ENCODE peak calls at places on chromosomes 13 and 19, in four cellular contexts. K is H1, E is GM12878, Z is K562. S is an unnamed sample.

GRCh38 chr13:109720758-109721184 is 65.6 kb downstream of the IRS2 start:
- DNase-seq in E (no peak), Z (no peak), K (no peak), S (peak; percentile 35)

GRCh38 chr13:90427322-90428272 is 919.9 kb upstream of the MIR17HG start:
- DNase-seq in Z (no peak), K (no peak), E (no peak), S (no peak)

GRCh38 chr19:2186071-2186846 is 22.5 kb downstream of the DOT1L start:
- DNase-seq in Z (no peak), K (no peak), E (no peak), S (no peak)

GRCh38 chr19:13987101-13987890 is 18.8 kb downstream of the RFX1 start:
- DNase-seq in E (no peak), Z (no peak), K (no peak), S (no peak)

GRCh38 chr13:36086117-36086516 is 45.1 kb downstream of the DCLK1 start:
- DNase-seq in K (no peak), Z (no peak), E (no peak), S (no peak)

GRCh38 chr13:95235199-95235726 is 66.0 kb downstream of the ABCC4 start:
- DNase-seq in K (no peak), E (no peak), Z (no peak), S (no peak)

GRCh38 chr13:109790951-109791605 is 4.7 kb upstream of the IRS2 start:
- DNase-seq in E (no peak), K (no peak), Z (no peak), S (peak; percentile 22)

GRCh38 chr13:108702171-108702570 is 72.8 kb downstream of the MYO16 start:
- DNase-seq in Z (no peak), K (no peak), E (no peak), S (no peak)

GRCh38 chr19:5929646-5930045 is 15.6 kb downstream of the CAPS start:
- DNase-seq in K (no peak), E (no peak), Z (peak; percentile 42), S (no peak)

GRCh38 chr19:33841685-33842084 is 45.0 kb downstream of the KCTD15 start:
- DNase-seq in K (no peak), Z (no peak), E (no peak), S (no peak)

GRCh38 chr19:15180451-15181390 is 20.1 kb downstream of the NOTCH3 start:
- DNase-seq in E (no peak), Z (peak; percentile 90), K (peak; percentile 81), S (peak; percentile 37)

GRCh38 chr13:113628291-113629270 is 29.4 kb downstream of the ATP4B start:
- DNase-seq in K (no peak), E (no peak), Z (no peak), S (no peak)

GRCh38 chr13:65744761-65745160 is 1485.4 kb downstream of the PCDH9 start:
- DNase-seq in K (no peak), Z (no peak), E (no peak), S (no peak)

GRCh38 chr19:964761-965694 is 19.1 kb upstream of the WDR18 start:
- DNase-seq in K (no peak), E (no peak), Z (no peak), S (no peak)
- TF ChIP-seq CBX5 in K (no peak), E (no peak), Z (no peak), S (no peak)

DNA sequence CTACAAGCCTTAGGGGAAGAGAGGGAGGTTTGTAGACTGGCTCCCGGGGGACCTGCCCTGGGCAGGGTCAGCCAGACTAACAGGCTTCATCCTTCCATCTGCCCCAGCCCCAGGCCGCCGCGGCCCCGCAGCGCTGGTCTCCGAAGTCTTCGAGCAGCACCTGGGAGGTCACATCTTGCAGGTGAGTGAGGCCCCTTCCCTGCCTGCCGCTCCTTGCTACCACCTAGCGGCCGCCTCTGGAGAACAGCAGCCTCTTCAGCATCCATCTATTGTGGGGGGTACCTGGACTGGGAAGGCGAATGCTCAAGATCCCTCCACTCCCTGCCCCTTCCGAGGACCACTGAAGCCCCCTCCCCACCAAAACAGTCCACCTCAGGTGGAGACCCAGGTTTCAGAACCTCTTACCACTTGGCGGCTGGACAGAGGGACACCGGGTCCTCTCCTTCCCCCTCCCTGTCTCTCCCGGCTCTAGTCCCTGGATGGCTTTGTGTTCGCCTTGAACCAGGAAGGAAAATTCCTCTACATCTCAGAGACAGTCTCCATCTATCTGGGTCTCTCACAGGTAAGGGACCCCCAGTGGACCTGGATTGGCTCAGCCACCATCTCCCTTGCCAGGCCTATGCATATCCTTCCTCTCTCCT is 12.7 kb downstream of the NPAS1 start:
- DNase-seq in Z (peak; percentile 54), E (no peak), K (peak; percentile 90), S (no peak)
- TF ChIP-seq CBX5 in Z (no peak), E (no peak), K (no peak), S (no peak)

GRCh38 chr19:47794526-47794925 is 9.8 kb downstream of the TPRX1 start:
- DNase-seq in K (peak; percentile 71), Z (no peak), E (no peak), S (no peak)
- TF ChIP-seq CBX5 in K (no peak), Z (no peak), E (no peak), S (no peak)

GRCh38 chr13:28470286-28470685 is 24.6 kb downstream of the FLT1 start:
- DNase-seq in E (no peak), K (no peak), Z (no peak), S (no peak)
- TF ChIP-seq CBX5 in E (no peak), K (no peak), Z (no peak), S (no peak)

GRCh38 chr19:17294051-17294891 is 9.0 kb downstream of the ABHD8 start:
- DNase-seq in Z (peak; percentile 89), K (peak; percentile 99), E (no peak), S (no peak)
- TF ChIP-seq CBX5 in Z (no peak), K (no peak), E (no peak), S (no peak)

DNA sequence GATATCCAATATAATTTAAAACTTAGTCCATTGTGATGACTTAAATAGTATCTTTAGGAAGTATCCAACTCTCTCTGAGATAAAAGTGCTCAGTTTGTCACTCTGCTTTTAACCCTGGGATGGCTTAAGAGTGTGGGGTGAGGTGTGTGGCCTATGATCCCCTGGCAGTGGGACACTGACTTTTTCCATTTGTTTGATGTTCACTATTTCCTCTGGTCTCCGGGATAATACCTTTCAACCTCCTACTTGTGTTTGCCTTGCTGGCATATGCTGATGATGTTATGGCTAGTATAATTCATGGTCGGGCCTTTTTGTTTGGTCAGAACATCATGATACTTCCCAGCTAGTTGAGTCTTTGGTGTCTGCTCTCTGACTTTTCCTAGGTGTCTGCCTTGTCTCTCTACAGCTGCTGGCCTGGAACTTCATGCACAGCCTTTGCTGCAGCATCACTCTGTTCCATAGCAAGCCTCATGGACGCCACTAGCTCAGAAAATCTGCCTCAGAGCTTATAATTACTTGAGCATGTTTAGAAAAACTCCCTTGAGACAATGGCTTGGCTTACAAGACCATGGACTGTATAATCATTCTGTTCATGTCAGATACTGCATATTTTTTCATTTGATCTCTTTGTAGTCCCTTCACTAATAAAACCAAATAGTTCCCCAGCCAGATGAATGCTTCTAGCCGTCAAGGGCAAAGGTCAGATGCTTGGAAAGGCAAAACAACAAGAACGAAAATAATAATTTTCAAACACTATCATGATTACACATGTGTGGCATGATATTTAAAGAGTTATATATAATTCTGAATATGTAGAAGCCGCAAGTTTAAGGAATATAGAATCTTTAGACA is 75.2 kb downstream of the WDFY2 start:
- DNase-seq in Z (no peak), E (no peak), K (no peak), S (peak; percentile 56)
- TF ChIP-seq CBX5 in Z (no peak), E (no peak), K (no peak), S (no peak)

DNA sequence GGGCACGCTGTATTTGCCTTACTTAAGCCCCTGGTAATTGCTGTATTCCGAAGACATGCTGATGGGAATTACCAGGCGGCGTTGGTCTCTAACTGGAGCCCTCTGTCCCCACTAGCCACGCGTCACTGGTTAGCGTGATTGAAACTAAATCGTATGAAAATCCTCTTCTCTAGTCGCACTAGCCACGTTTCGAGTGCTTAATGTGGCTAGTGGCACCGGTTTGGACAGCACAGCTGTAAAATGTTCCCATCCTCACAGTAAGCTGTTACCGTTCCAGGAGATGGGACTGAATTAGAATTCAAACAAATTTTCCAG is 679 bp downstream of the BRCA2 start:
- DNase-seq in Z (no peak), K (no peak), E (peak; percentile 66), S (no peak)
- TF ChIP-seq CBX5 in Z (no peak), K (no peak), E (no peak), S (no peak)